ENCODE peak calls at places on chromosomes 6 and 20, in six cellular contexts. F, N, E, Z, P and T are unnamed samples. For H3K4me1, the result is how much of the 10 kb centered on the place peaks cover.

GRCh38 chr20:51938557-51939324 is 136.4 kb upstream of the SALL4 start:
- DNase-seq in F (no peak), N (no peak), E (no peak), Z (no peak), P (no peak), T (no peak)

GRCh38 chr6:166656269-166657206 is 29.5 kb upstream of the RPS6KA2 start:
- DNase-seq in F (no peak), N (no peak), E (no peak), Z (no peak), P (no peak), T (no peak)

GRCh38 chr6:9161731-9162130 is 726.4 kb upstream of the SLC35B3 start:
- DNase-seq in F (no peak), N (no peak), E (no peak), Z (no peak), P (no peak), T (no peak)

GRCh38 chr6:90458353-90459224 is 128.3 kb downstream of the MAP3K7 start:
- DNase-seq in F (no peak), N (no peak), E (no peak), Z (no peak), P (no peak), T (no peak)

GRCh38 chr6:93454533-93454932 is 35.2 kb upstream of the EPHA7 start:
- DNase-seq in F (no peak), N (no peak), E (no peak), Z (no peak), P (no peak), T (no peak)

GRCh38 chr20:50574108-50574507 is 63.9 kb downstream of the PTPN1 start:
- DNase-seq in F (no peak), N (no peak), E (no peak), Z (no peak), P (no peak), T (no peak)

GRCh38 chr6:41634657-41635056 is 3.6 kb upstream of the MDFI start:
- DNase-seq in F (no peak), N (no peak), E (peak), Z (no peak), P (no peak), T (peak)

GRCh38 chr6:10407018-10407673 is 7.7 kb downstream of the TFAP2A start:
- DNase-seq in F (no peak), N (no peak), E (no peak), Z (no peak), P (no peak), T (no peak)

GRCh38 chr20:10578607-10579006 is 95.2 kb downstream of the JAG1 start:
- DNase-seq in F (no peak), N (no peak), E (no peak), Z (no peak), P (no peak), T (no peak)

GRCh38 chr6:26064619-26065257 is 22.5 kb upstream of the HFE start:
- DNase-seq in F (no peak), N (no peak), E (no peak), Z (no peak), P (no peak), T (no peak)

GRCh38 chr6:47179286-47179685 is 130.4 kb downstream of the TNFRSF21 start:
- DNase-seq in F (no peak), N (no peak), E (no peak), Z (no peak), P (no peak), T (no peak)

GRCh38 chr6:26032387-26033131 is 54.7 kb upstream of the HFE start:
- DNase-seq in F (no peak), N (peak), E (no peak), Z (no peak), P (no peak), T (no peak)

GRCh38 chr6:148761532-148761951 is 14.7 kb downstream of the UST start:
- DNase-seq in F (peak), N (no peak), E (peak), Z (no peak), P (no peak), T (peak)

GRCh38 chr6:111534366-111534765 is 51.3 kb upstream of the REV3L start:
- DNase-seq in F (peak), N (no peak), E (no peak), Z (peak), P (peak), T (peak)

GRCh38 chr6:82365011-82365751 is 1.6 kb downstream of the TPBG start:
- DNase-seq in F (no peak), N (peak), E (peak), Z (peak), P (peak), T (peak)

GRCh38 chr6:16876201-16876600 is 114.9 kb upstream of the ATXN1 start:
- DNase-seq in F (no peak), N (no peak), E (no peak), Z (no peak), P (no peak), T (no peak)

GRCh38 chr20:43839793-43840199 is 74.9 kb upstream of the TOX2 start:
- DNase-seq in F (no peak), N (no peak), E (no peak), Z (no peak), P (no peak), T (no peak)

GRCh38 chr20:46802696-46803445 is 91.8 kb upstream of the EYA2 start:
- DNase-seq in F (no peak), N (no peak), E (no peak), Z (no peak), P (no peak), T (no peak)

GRCh38 chr6:45900808-45901752 is 114.6 kb downstream of the CLIC5 start:
- DNase-seq in F (no peak), N (no peak), E (no peak), Z (no peak), P (no peak), T (no peak)

GRCh38 chr6:107711412-107711811 is 112.7 kb downstream of the SCML4 start:
- DNase-seq in F (no peak), N (no peak), E (no peak), Z (no peak), P (no peak), T (no peak)

GRCh38 chr6:170290306-170291128 is at the start of gene DLL1:
- DNase-seq in F (peak), N (peak), E (no peak), Z (no peak), P (peak), T (peak)

GRCh38 chr6:42142118-42142835 is at the start of gene C6orf132:
- DNase-seq in F (no peak), N (no peak), E (peak), Z (peak), P (peak), T (peak)

GRCh38 chr6:31620586-31621319 is at the start of gene PRRC2A:
- DNase-seq in F (no peak), N (no peak), E (peak), Z (peak), P (peak), T (no peak)

GRCh38 chr6:53065266-53066058 is at the start of gene FBXO9:
- DNase-seq in F (peak), N (peak), E (peak), Z (peak), P (peak), T (peak)

GRCh38 chr20:64229537-64230061 is 25.9 kb upstream of the PCMTD2 start:
- DNase-seq in F (no peak), N (no peak), E (no peak), Z (no peak), P (no peak), T (peak)

GRCh38 chr6:165655191-165655590 is 7.8 kb downstream of the PDE10A start:
- DNase-seq in F (no peak), N (no peak), E (no peak), Z (no peak), P (no peak), T (no peak)

GRCh38 chr6:140850438-140850837 is 1282.3 kb upstream of the GJE1 start:
- DNase-seq in F (no peak), N (no peak), E (no peak), Z (no peak), P (no peak), T (no peak)

GRCh38 chr6:46048646-46049297 is 33.1 kb upstream of the CLIC5 start:
- DNase-seq in F (no peak), N (no peak), E (no peak), Z (no peak), P (no peak), T (no peak)

GRCh38 chr6:143000771-143001170 is 55.8 kb upstream of the HIVEP2 start:
- DNase-seq in F (no peak), N (no peak), E (no peak), Z (no peak), P (no peak), T (no peak)

GRCh38 chr6:52595000-52595795 is 18.3 kb upstream of the TRAM2 start:
- DNase-seq in F (no peak), N (no peak), E (no peak), Z (no peak), P (peak), T (no peak)

GRCh38 chr6:27168586-27169443 is 78.7 kb upstream of the PRSS16 start:
- DNase-seq in F (no peak), N (no peak), E (no peak), Z (no peak), P (no peak), T (no peak)

DNA sequence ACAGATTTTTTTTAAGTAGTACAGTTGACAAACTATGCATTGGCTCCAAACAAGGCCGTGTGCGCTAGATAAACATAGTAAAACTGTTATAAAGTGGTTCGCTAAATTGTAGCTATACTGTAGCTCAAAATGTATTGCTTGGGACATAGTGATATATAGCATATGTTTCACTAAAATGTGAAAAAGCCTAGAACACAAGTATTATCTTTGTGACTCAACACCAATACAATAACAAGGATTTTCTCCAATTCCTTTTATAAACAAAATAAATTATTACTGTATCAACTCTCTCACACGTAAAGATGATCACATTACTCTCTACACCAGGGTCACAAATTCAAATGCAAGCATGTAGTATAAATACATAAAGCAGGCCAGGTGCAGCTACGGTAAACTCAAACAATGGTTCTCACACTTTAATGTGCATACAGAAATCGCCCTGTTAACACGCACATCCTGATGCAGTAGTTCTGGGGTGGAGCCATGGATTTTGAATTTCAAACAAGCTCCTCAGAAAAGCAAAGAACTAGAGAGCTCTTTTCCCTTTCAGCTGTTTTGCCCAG is 214.6 kb downstream of the GMDS start:
- DNase-seq in F (no peak), N (no peak), E (no peak), Z (no peak), P (no peak), T (no peak)
- H3K4me1 ChIP-seq in F (under half), N (under half), E (under half), Z (under half), P (under half), T (under half)

DNA sequence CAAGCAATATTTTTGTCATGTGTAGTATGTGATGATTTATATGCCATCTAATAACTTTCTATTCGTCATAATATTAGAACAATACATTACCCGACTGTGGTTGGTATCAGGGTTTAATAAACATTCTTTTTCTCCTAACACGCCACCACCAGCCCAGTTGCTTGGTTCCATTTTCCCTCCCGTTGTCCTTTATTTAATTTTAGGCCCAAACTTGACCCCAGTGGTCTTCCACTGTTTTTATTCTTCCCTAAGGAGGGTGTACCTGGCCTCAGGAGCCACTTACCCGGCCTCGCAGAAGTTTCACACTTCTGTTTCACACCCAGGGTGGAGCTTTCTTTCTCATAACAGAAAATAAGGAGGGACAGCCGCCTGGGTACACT is 33.1 kb upstream of the PIM1 start:
- DNase-seq in F (no peak), N (no peak), E (no peak), Z (no peak), P (no peak), T (no peak)
- H3K4me3 ChIP-seq in F (no peak), N (peak), E (no peak), Z (no peak), P (no peak), T (no peak)

GRCh38 chr6:109298605-109299004 is 83.7 kb downstream of the CD164 start:
- DNase-seq in F (no peak), N (no peak), E (no peak), Z (no peak), P (no peak), T (no peak)
- H3K4me1 ChIP-seq in F (under half), N (under half), E (under half), Z (under half), P (under half), T (under half)

DNA sequence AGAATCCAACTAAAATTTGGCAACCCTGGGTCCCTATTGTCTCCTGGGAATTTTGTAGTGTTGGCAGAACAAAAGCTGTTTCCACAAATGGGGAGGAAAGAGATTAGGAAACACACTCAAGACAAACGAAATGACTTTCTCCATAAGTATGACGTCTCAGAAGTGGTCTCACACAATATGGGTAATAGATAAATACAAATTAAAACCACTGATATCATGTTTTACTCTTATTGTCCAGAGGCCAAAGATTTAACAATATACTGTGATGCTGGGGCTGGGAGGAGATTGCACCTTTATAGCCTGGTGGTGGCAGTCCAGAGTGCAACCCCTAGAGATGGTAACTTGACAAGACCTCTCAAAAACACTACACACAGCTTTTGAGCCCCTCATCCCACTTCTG is 18.6 kb downstream of the FKBP1A start:
- DNase-seq in F (no peak), N (no peak), E (no peak), Z (no peak), P (no peak), T (no peak)
- H3K4me3 ChIP-seq in F (no peak), N (no peak), E (no peak), Z (no peak), P (no peak), T (no peak)

GRCh38 chr6:151655099-151655498 is 152.4 kb upstream of the ESR1 start:
- DNase-seq in F (no peak), N (no peak), E (no peak), Z (no peak), P (no peak), T (no peak)
- H3K4me1 ChIP-seq in F (under half), N (under half), E (under half), Z (under half), P (under half), T (under half)